ENCODE peak calls at places on chromosomes 3 and 15, in seven cellular contexts. O, G, L, K, B, Y and I are unnamed samples.

GRCh38 chr15:43932907-43933306 is 106.1 kb downstream of the WDR76 start:
- DNase-seq in O (no peak), G (no peak), L (no peak), K (no peak), B (no peak), Y (no peak), I (no peak)

GRCh38 chr3:15330031-15330596 is 2.3 kb downstream of the SH3BP5 start:
- DNase-seq in O (no peak), G (no peak), L (peak), K (no peak), B (no peak), Y (no peak), I (no peak)

GRCh38 chr3:13951184-13951583 is 71.3 kb upstream of the WNT7A start:
- DNase-seq in O (no peak), G (no peak), L (no peak), K (peak), B (no peak), Y (peak), I (no peak)

GRCh38 chr15:88454231-88454630 is 13.0 kb downstream of the MRPL46 start:
- DNase-seq in O (no peak), G (no peak), L (peak), K (no peak), B (peak), Y (no peak), I (no peak)

GRCh38 chr15:67144609-67145306 is 79.4 kb downstream of the SMAD3 start:
- DNase-seq in O (no peak), G (peak), L (peak), K (peak), B (peak), Y (peak), I (no peak)

GRCh38 chr3:189773056-189773455 is 141.9 kb downstream of the TP63 start:
- DNase-seq in O (no peak), G (no peak), L (peak), K (no peak), B (peak), Y (no peak), I (no peak)

GRCh38 chr15:98776607-98777281 is 128.4 kb downstream of the IGF1R start:
- DNase-seq in O (no peak), G (no peak), L (peak), K (peak), B (no peak), Y (peak), I (no peak)

GRCh38 chr15:67188551-67189218 is 65.8 kb downstream of the AAGAB start:
- DNase-seq in O (no peak), G (no peak), L (peak), K (no peak), B (no peak), Y (no peak), I (no peak)

GRCh38 chr15:67117356-67117755 is 52.0 kb downstream of the SMAD3 start:
- DNase-seq in O (no peak), G (no peak), L (peak), K (no peak), B (peak), Y (no peak), I (no peak)

GRCh38 chr3:184459355-184459754 is 79.5 kb downstream of the CHRD start:
- DNase-seq in O (no peak), G (no peak), L (peak), K (no peak), B (peak), Y (no peak), I (no peak)

GRCh38 chr3:45412731-45413130 is 24.4 kb downstream of the LARS2 start:
- DNase-seq in O (no peak), G (no peak), L (no peak), K (no peak), B (no peak), Y (no peak), I (no peak)

GRCh38 chr15:78789615-78790014 is 21.6 kb downstream of the ADAMTS7 start:
- DNase-seq in O (no peak), G (no peak), L (no peak), K (no peak), B (no peak), Y (no peak), I (no peak)

DNA sequence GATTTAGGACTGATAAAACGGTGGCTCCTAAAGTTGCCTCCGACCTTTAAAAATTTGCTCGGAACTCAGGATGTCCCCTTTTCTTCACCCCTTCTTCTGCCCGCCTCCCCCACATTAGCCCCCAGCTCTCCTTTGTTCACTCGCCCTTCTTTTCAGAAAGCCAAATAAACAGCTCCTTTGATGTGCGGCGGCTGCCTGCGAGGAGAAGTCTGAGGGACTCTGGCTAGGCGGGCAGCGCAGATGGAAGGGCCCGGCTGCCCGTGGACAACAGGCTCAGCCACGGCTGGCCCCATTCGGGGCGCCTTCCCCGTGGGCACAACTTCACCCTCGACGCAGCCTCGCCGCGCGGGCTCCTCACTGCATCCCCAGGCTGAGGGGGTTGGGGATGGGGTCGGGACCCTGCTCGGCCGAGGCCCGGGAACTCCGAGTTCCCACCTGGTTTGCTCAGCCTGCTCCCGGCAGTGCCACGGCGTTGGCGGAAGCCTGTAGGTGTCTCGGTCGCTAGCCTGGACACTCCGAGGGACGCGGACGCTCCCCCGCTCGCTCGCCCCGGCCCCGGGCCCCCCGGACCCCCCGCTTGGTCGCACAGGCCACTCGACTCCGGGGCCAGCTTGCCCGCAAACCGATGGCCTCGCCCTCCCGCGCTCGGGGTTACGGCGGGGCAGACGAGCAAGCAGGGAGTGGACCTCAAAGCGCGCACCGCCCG is 897 bp upstream of the TLE3 start:
- DNase-seq in O (no peak), G (peak), L (no peak), K (peak), B (peak), Y (peak), I (peak)
- H2AK5ac ChIP-seq in O (no peak), G (no peak), L (no peak), K (no peak), B (no peak), Y (no peak), I (peak)

DNA sequence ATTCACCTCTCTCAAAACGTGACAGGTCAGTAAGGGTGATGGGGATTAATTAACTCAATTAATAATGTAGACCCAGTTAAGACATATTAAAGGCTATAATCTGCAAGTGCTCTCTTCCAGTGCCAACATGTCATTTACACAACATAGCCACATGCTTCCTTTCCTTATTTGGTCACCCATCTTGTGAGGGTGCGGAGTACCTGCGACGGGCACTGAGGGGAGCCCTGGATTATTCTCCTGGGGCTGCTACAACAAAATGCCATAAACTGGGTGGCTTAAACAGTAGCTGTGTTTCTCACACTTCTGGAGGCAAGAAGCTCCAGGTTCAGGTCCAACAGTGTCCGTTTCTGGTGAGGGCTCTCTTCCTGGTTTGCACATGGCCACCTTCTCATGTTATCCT is 157.4 kb upstream of the LRTM1 start:
- DNase-seq in O (no peak), G (no peak), L (no peak), K (no peak), B (no peak), Y (no peak), I (no peak)
- H2AK5ac ChIP-seq in O (no peak), G (no peak), L (no peak), K (no peak), B (no peak), Y (no peak), I (no peak)

GRCh38 chr3:127915937-127916480 is 977 bp downstream of the KBTBD12 start:
- DNase-seq in O (no peak), G (no peak), L (no peak), K (no peak), B (no peak), Y (no peak), I (no peak)
- H2AK5ac ChIP-seq in O (no peak), G (no peak), L (no peak), K (no peak), B (no peak), Y (no peak), I (no peak)

GRCh38 chr3:183092256-183092655 is 7.0 kb downstream of the MCCC1 start:
- DNase-seq in O (no peak), G (no peak), L (no peak), K (no peak), B (no peak), Y (no peak), I (no peak)
- H2AK5ac ChIP-seq in O (no peak), G (no peak), L (no peak), K (no peak), B (no peak), Y (no peak), I (no peak)

DNA sequence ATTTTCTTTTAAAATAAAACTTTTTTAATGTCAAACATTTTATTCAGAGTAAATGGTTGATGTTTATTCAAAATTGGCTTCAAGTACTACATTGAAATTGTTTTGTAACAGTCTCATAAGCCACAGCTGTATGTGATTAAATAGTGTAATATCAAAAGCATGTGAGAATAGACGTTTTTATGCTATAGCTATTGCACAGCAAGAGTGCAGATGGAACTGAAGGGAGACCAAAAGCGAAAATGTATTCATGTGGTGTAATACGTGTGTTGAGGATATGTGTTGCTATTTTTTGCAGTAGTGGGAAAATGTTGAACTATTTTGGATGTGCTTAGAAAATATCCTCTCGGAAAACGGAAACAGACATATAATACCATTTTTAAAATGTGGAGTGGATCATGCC is 6.0 kb downstream of the RBMS3 start:
- DNase-seq in O (no peak), G (no peak), L (peak), K (no peak), B (no peak), Y (no peak), I (no peak)
- H2AK5ac ChIP-seq in O (no peak), G (no peak), L (peak), K (no peak), B (no peak), Y (no peak), I (no peak)

DNA sequence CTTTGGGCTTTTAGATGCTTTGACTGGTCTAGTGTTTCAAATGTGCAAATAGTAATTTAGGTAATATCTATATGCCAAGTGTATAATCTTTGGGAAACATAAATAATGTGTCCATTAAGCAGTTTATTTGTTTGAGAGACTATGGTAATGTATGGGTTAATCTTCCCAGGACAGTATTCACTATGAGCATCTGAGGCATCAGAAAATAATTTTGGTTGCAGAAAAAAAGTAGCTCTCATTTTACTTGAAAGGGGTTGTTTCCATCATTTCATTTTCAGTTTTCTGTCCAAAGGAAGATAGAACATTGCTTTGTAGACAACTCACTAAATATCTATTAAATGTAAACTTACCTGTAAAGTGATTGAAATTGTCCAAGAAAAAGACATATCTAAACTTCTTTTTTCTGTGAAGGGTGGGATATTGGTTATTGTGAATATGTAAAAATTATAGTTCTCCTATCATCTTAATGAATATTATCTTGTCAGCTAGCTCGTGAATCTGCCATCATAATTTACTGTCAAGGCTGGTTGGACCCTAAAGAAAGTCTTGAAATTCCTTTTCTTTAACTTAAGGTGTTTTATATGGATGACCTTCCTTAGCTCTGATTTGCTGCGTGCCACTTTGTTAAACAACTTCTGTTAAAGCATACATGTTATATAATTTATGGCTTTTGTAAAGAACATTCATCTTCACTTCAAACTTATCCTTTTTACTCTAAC is 108.8 kb downstream of the EPHA3 start:
- DNase-seq in O (no peak), G (no peak), L (peak), K (no peak), B (peak), Y (no peak), I (no peak)
- H2AK5ac ChIP-seq in O (no peak), G (no peak), L (no peak), K (no peak), B (no peak), Y (no peak), I (no peak)

GRCh38 chr15:33700695-33701303 is 267.5 kb upstream of the CHRM5 start:
- DNase-seq in O (peak), G (peak), L (peak), K (peak), B (peak), Y (peak), I (peak)
- H2AK5ac ChIP-seq in O (no peak), G (no peak), L (no peak), K (no peak), B (no peak), Y (no peak), I (no peak)

GRCh38 chr3:136197159-136197715 is 1.1 kb upstream of the MSL2 start:
- DNase-seq in O (no peak), G (no peak), L (no peak), K (no peak), B (no peak), Y (no peak), I (no peak)
- H2AK5ac ChIP-seq in O (no peak), G (no peak), L (peak), K (no peak), B (no peak), Y (no peak), I (peak)

DNA sequence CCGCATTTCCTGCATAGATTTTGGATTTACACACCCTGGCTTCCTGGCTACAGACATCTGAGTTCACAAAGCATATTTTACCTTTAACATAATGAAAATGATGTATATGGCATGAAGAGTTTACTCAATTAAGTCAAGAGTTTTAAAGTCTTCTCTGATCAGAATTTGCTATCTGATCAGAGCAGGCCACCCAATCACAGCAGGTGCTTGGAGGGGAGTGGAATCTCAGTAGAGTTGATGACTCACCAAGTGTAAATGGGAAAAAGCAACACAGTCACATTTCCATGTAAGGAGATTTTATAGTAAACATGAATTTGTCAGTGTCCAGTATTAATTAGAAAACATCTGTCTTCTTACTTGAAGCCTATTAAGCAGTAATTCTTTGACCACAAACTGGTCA is 10.9 kb downstream of the MESD start:
- DNase-seq in O (no peak), G (no peak), L (peak), K (peak), B (no peak), Y (no peak), I (no peak)
- H2AK5ac ChIP-seq in O (no peak), G (no peak), L (no peak), K (no peak), B (no peak), Y (no peak), I (no peak)